ENCODE peak calls at places on chromosome 9, in seven cellular contexts. O is PC-9; M is CD4-positive, CD25-positive, alpha-beta regulatory T cell; E is left lung; R is CD8-positive, alpha-beta memory T cell; S is suprapubic skin; J is uterus. W is an unnamed sample.

GRCh38 chr9:78122631-78123030 is 91.0 kb upstream of the GNAQ start:
- DNase-seq in O (peak; percentile 26), M (no peak), E (no peak), R (no peak), S (no peak), J (no peak), W (no peak)

GRCh38 chr9:29432191-29432590 is 1858.9 kb upstream of the C9orf72 start:
- DNase-seq in O (no peak), M (no peak), E (no peak), R (no peak), S (no peak), J (no peak), W (no peak)

GRCh38 chr9:18707489-18708210 is 233.7 kb downstream of the ADAMTSL1 start:
- DNase-seq in O (no peak), M (no peak), E (no peak), R (no peak), S (no peak), J (no peak), W (no peak)

GRCh38 chr9:33148367-33149019 is 18.6 kb downstream of the B4GALT1 start:
- DNase-seq in O (no peak), M (no peak), E (peak; percentile 1), R (no peak), S (no peak), J (peak; percentile 5), W (no peak)

GRCh38 chr9:128684325-128685021 is 4.5 kb upstream of the SET start:
- DNase-seq in O (peak; percentile 90), M (peak; percentile 73), E (peak; percentile 92), R (peak; percentile 69), S (peak; percentile 88), J (peak; percentile 66), W (peak; percentile 71)

GRCh38 chr9:86801246-86801645 is 146.1 kb downstream of the GAS1 start:
- DNase-seq in O (no peak), M (no peak), E (no peak), R (no peak), S (no peak), J (peak; percentile 40), W (no peak)

GRCh38 chr9:89814340-89815040 is 209.7 kb downstream of the GADD45G start:
- DNase-seq in O (no peak), M (no peak), E (no peak), R (no peak), S (no peak), J (no peak), W (no peak)

GRCh38 chr9:19464764-19465570 is 56.2 kb downstream of the ACER2 start:
- DNase-seq in O (peak; percentile 60), M (peak; percentile 71), E (peak; percentile 61), R (peak; percentile 66), S (peak; percentile 75), J (peak; percentile 82), W (peak; percentile 90)

GRCh38 chr9:75372499-75373268 is 284.4 kb downstream of the OSTF1 start:
- DNase-seq in O (no peak), M (no peak), E (peak; percentile 40), R (no peak), S (no peak), J (peak; percentile 41), W (no peak)

GRCh38 chr9:136609838-136610311 is 52.8 kb upstream of the EGFL7 start:
- DNase-seq in O (no peak), M (no peak), E (no peak), R (no peak), S (no peak), J (no peak), W (no peak)

GRCh38 chr9:137879566-137880150 is 2.1 kb downstream of the CACNA1B start:
- DNase-seq in O (no peak), M (no peak), E (no peak), R (no peak), S (no peak), J (no peak), W (no peak)

GRCh38 chr9:94014845-94015244 is 59.7 kb upstream of the BARX1 start:
- DNase-seq in O (no peak), M (no peak), E (no peak), R (no peak), S (no peak), J (no peak), W (no peak)

GRCh38 chr9:35771079-35771441 is 17.0 kb upstream of the MSMP start:
- DNase-seq in O (no peak), M (no peak), E (no peak), R (no peak), S (no peak), J (no peak), W (no peak)

GRCh38 chr9:96419691-96419969 is 1.5 kb upstream of the ZNF367 start:
- DNase-seq in O (no peak), M (no peak), E (no peak), R (no peak), S (no peak), J (no peak), W (no peak)

GRCh38 chr9:133553978-133554713 is 19.6 kb downstream of the ADAMTSL2 start:
- DNase-seq in O (no peak), M (no peak), E (no peak), R (no peak), S (no peak), J (no peak), W (no peak)

GRCh38 chr9:127455299-127455992 is 4.1 kb downstream of the LRSAM1 start:
- DNase-seq in O (peak; percentile 58), M (no peak), E (no peak), R (no peak), S (no peak), J (no peak), W (no peak)

GRCh38 chr9:20335668-20336332 is 286.5 kb downstream of the MLLT3 start:
- DNase-seq in O (no peak), M (no peak), E (no peak), R (no peak), S (no peak), J (no peak), W (no peak)

GRCh38 chr9:89870207-89870606 is 265.4 kb downstream of the GADD45G start:
- DNase-seq in O (no peak), M (no peak), E (peak; percentile 4), R (no peak), S (no peak), J (peak; percentile 33), W (no peak)

GRCh38 chr9:14343948-14344547 is 30.1 kb upstream of the NFIB start:
- DNase-seq in O (no peak), M (no peak), E (no peak), R (no peak), S (no peak), J (no peak), W (peak; percentile 58)

GRCh38 chr9:75265525-75265972 is 177.2 kb downstream of the OSTF1 start:
- DNase-seq in O (peak; percentile 41), M (peak; percentile 46), E (no peak), R (peak; percentile 9), S (no peak), J (no peak), W (peak; percentile 31)

GRCh38 chr9:91429501-91429900 is 5.9 kb upstream of the NFIL3 start:
- DNase-seq in O (no peak), M (no peak), E (no peak), R (no peak), S (no peak), J (no peak), W (no peak)

GRCh38 chr9:91427873-91428272 is 4.2 kb upstream of the NFIL3 start:
- DNase-seq in O (peak; percentile 47), M (no peak), E (no peak), R (no peak), S (no peak), J (no peak), W (no peak)

GRCh38 chr9:91428431-91428830 is 4.8 kb upstream of the NFIL3 start:
- DNase-seq in O (no peak), M (no peak), E (no peak), R (no peak), S (no peak), J (no peak), W (no peak)

GRCh38 chr9:91431485-91431884 is 7.9 kb upstream of the NFIL3 start:
- DNase-seq in O (no peak), M (no peak), E (no peak), R (no peak), S (no peak), J (no peak), W (no peak)

GRCh38 chr9:91428927-91429351 is 5.3 kb upstream of the NFIL3 start:
- DNase-seq in O (no peak), M (no peak), E (peak; percentile 56), R (no peak), S (no peak), J (peak; percentile 37), W (no peak)
- H3K27ac ChIP-seq in O (no peak overlapping the region), M (no peak overlapping the region), E (peak overlapping the region; percentile 73), R (no peak overlapping the region), S (peak overlapping the region; percentile 62), J (no peak overlapping the region), W (no peak overlapping the region)

GRCh38 chr9:74096420-74096819 is 400.7 kb upstream of the RORB start:
- DNase-seq in O (no peak), M (no peak), E (no peak), R (no peak), S (no peak), J (no peak), W (no peak)
- H3K27ac ChIP-seq in O (no peak overlapping the region), M (no peak overlapping the region), E (no peak overlapping the region), R (no peak overlapping the region), S (no peak overlapping the region), J (no peak overlapping the region), W (no peak overlapping the region)

DNA sequence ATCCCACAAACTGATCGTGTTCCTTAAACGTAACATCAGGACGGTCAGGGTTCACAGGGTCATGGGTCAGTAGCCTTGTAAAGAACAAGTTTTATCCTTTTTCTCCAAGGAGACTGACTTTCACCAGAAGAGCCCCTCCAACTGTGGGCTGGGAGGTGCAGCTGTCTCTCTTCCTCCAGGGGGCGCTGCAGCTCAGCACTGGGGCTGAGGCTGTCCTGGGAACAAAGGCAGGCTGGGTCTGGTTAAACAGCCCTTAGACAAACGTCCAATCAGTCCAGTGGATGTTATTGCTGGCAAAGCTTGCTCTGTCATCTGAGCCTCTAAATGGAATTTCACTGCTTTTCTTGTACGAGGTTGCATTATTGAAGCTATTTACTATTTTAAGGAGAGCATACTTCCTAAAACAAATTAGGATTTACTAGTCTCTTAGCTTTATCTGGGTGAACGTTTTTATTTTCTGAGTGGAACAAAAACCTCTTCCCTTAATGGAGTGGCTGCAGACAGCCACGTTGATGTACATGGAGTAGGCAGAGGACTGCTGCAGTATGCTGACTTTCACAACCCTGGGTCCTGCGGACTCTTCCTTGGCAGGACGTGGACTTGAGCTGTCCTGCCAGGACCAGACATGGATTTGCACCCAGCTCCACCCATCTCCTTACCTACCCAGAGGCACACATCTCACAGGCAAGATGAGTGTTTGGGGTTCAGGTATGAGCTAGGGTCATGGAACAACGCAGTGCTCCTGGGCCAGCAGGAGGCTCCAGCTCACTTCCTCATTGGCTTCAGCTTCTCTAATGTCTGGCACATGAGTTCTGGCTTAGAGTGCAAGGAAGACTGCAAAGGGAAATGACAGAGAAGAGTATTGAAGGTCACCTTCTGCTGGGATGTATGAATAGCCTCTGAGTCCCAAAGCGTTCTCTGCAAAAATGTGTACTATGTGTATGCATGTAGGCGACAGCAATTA is 7.8 kb downstream of the EXOSC2 start:
- DNase-seq in O (peak; percentile 71), M (peak; percentile 65), E (peak; percentile 61), R (peak; percentile 52), S (peak; percentile 80), J (peak; percentile 66), W (peak; percentile 75)
- H3K27ac ChIP-seq in O (no peak overlapping the region), M (no peak overlapping the region), E (no peak overlapping the region), R (no peak overlapping the region), S (no peak overlapping the region), J (no peak overlapping the region), W (no peak overlapping the region)

DNA sequence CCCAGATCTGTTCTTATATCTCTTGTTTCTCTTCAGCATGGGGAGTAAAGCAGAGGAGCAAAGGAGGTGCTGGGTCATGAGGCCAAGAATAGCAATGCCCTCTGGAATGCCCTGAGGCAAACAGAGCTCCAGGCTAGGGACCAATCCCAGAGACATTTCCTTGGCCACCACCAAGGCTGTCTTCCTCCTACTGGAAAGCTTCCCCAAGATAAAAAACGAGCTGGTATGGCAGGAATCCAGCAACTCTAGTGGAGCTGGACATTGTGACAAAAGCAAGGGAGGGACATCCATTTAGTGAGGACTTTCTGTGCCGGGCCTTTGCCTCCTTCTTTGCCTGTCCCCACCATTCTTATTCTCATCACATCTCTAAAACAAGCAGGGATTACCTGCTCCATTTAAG is 161.6 kb downstream of the ASTN2 start:
- DNase-seq in O (no peak), M (no peak), E (no peak), R (no peak), S (no peak), J (no peak), W (no peak)
- H3K27ac ChIP-seq in O (no peak overlapping the region), M (no peak overlapping the region), E (no peak overlapping the region), R (no peak overlapping the region), S (no peak overlapping the region), J (no peak overlapping the region), W (no peak overlapping the region)